ENCODE peak calls at places on chromosomes 12 and 14, in six cellular contexts. B is retina, N is nephron progenitor cell, P is NCI-H1105, C is AG08396, Q is Ammon's horn. F is an unnamed sample.

GRCh38 chr12:53938276-53939140 is at the start of gene HOXC13:
- DNase-seq in Q (no peak), B (peak; percentile 74), C (peak; percentile 59), N (peak; percentile 90), P (peak; percentile 95), F (peak; percentile 90)

GRCh38 chr12:14845350-14845750 is 2.0 kb upstream of the ART4 start:
- DNase-seq in P (peak; percentile 47), C (peak; percentile 46), Q (peak; percentile 72), B (peak; percentile 49), N (peak; percentile 39), F (peak; percentile 43)

GRCh38 chr12:65720739-65721138 is 103.5 kb upstream of the HMGA2 start:
- DNase-seq in P (no peak), N (no peak), C (no peak), B (no peak), Q (no peak), F (no peak)

GRCh38 chr14:64800000-64800399 is 79.7 kb downstream of the SPTB start:
- DNase-seq in C (peak; percentile 46), N (peak; percentile 30), B (no peak), Q (peak; percentile 16), P (no peak), F (peak; percentile 50)

GRCh38 chr12:79000501-79000900 is 135.9 kb downstream of the SYT1 start:
- DNase-seq in P (no peak), N (no peak), Q (no peak), B (no peak), C (no peak), F (no peak)

GRCh38 chr12:645563-646071 is 17.6 kb downstream of the NINJ2 start:
- DNase-seq in N (no peak), P (no peak), Q (peak; percentile 62), C (peak; percentile 64), B (peak; percentile 34), F (no peak)

GRCh38 chr12:118188690-118189371 is 52.9 kb downstream of the PEBP1 start:
- DNase-seq in B (peak; percentile 68), Q (peak; percentile 82), P (no peak), N (no peak), C (peak; percentile 56), F (no peak)

GRCh38 chr12:41967668-41968649 is 176.7 kb downstream of the GXYLT1 start:
- DNase-seq in Q (no peak), C (no peak), N (peak; percentile 53), P (no peak), B (peak; percentile 74), F (no peak)

GRCh38 chr12:79378496-79378895 is 312.3 kb downstream of the PAWR start:
- DNase-seq in Q (no peak), C (no peak), N (no peak), P (no peak), B (no peak), F (no peak)

GRCh38 chr12:115253049-115253448 is 569.1 kb upstream of the TBX3 start:
- DNase-seq in N (no peak), C (no peak), P (no peak), B (no peak), Q (no peak), F (no peak)

GRCh38 chr14:24285351-24285750 is 14.0 kb upstream of the RABGGTA start:
- DNase-seq in P (no peak), N (no peak), B (no peak), C (no peak), Q (no peak), F (no peak)

F was measured in endothelial cell.